ENCODE peak calls at places on chromosomes 11 and 22, in nine cellular contexts. M, B, P, G, U, Q, I, N and X are unnamed samples.

GRCh38 chr11:9855579-9856260 is 191.8 kb downstream of the SWAP70 start:
- DNase-seq in Q (no peak), G (peak), U (no peak), N (peak), M (no peak), I (no peak), B (no peak), P (no peak), X (no peak)

GRCh38 chr11:76579047-76579751 is 91.3 kb downstream of the LRRC32 start:
- DNase-seq in G (no peak), Q (peak), M (no peak), U (no peak), B (no peak), N (no peak), I (peak), P (no peak), X (no peak)

GRCh38 chr11:47061429-47062178 is 115.1 kb downstream of the ARFGAP2 start:
- DNase-seq in M (no peak), G (no peak), P (no peak), U (no peak), Q (peak), N (no peak), B (no peak), I (no peak), X (no peak)

GRCh38 chr11:102802341-102802740 is 4.4 kb upstream of the MMP1 start:
- DNase-seq in G (peak), I (no peak), Q (no peak), U (no peak), N (peak), B (no peak), M (no peak), P (peak), X (no peak)

GRCh38 chr11:96704847-96705246 is 315.0 kb downstream of the JRKL start:
- DNase-seq in U (no peak), Q (peak), N (no peak), B (no peak), P (no peak), M (no peak), I (no peak), G (peak), X (no peak)

GRCh38 chr11:88103337-88104206 is 71.7 kb downstream of the RAB38 start:
- DNase-seq in P (peak), N (peak), M (no peak), U (peak), B (no peak), I (no peak), G (peak), Q (peak), X (peak)

GRCh38 chr22:24486501-24486921 is 8.6 kb upstream of the UPB1 start:
- DNase-seq in M (peak), B (no peak), G (peak), I (no peak), N (peak), P (peak), Q (peak), U (peak), X (no peak)

GRCh38 chr11:129442171-129442570 is 66.5 kb downstream of the BARX2 start:
- DNase-seq in Q (no peak), G (no peak), N (no peak), P (no peak), M (no peak), B (no peak), U (no peak), I (no peak), X (no peak)

GRCh38 chr11:118415739-118416068 is 14.3 kb downstream of the ATP5MG start:
- DNase-seq in M (peak), B (no peak), U (peak), I (no peak), N (peak), G (peak), P (peak), Q (peak), X (no peak)

GRCh38 chr11:73969991-73970800 is 12.4 kb downstream of the UCP2 start:
- DNase-seq in B (peak), I (no peak), Q (no peak), N (no peak), G (no peak), U (no peak), M (no peak), P (no peak), X (no peak)

GRCh38 chr11:118098996-118099837 is 12.5 kb upstream of the SMIM35 start:
- DNase-seq in N (no peak), U (no peak), Q (no peak), I (no peak), M (no peak), G (no peak), P (no peak), B (peak), X (no peak)

GRCh38 chr11:36308577-36308976 is 12.5 kb downstream of the PRR5L start:
- DNase-seq in U (no peak), N (no peak), Q (no peak), M (no peak), I (no peak), G (peak), B (no peak), P (no peak), X (no peak)

GRCh38 chr11:79081441-79082124 is 359.2 kb downstream of the TENM4 start:
- DNase-seq in B (no peak), P (peak), I (no peak), Q (no peak), N (peak), G (no peak), U (no peak), M (no peak), X (no peak)

GRCh38 chr11:41431784-41432183 is 27.7 kb downstream of the LRRC4C start:
- DNase-seq in P (no peak), M (peak), I (no peak), U (no peak), N (no peak), B (no peak), Q (peak), G (no peak), X (peak)

GRCh38 chr22:46737105-46737975 is 712 bp downstream of the CERK start:
- DNase-seq in M (peak), U (peak), B (peak), N (peak), Q (peak), P (no peak), G (peak), I (peak), X (peak)

GRCh38 chr11:11400635-11401232 is 47.7 kb upstream of the CSNK2A3 start:
- DNase-seq in M (no peak), P (no peak), B (no peak), Q (peak), N (no peak), I (no peak), U (no peak), G (peak), X (no peak)

GRCh38 chr11:35523861-35524260 is 1.6 kb downstream of the PAMR1 start:
- DNase-seq in I (no peak), Q (no peak), N (no peak), B (no peak), P (no peak), U (no peak), G (no peak), M (no peak), X (no peak)

GRCh38 chr22:46604306-46604690 is 15.9 kb upstream of the GRAMD4 start:
- DNase-seq in M (no peak), N (no peak), I (no peak), B (no peak), U (no peak), P (peak), Q (peak), G (no peak), X (no peak)

GRCh38 chr11:134032501-134033091 is 36.3 kb upstream of the JAM3 start:
- DNase-seq in B (no peak), U (no peak), G (no peak), P (no peak), Q (peak), N (no peak), M (no peak), I (no peak), X (no peak)

GRCh38 chr11:6968816-6969215 is 42.6 kb downstream of the ZNF215 start:
- DNase-seq in P (no peak), M (no peak), I (no peak), N (peak), U (no peak), Q (no peak), G (peak), B (no peak), X (no peak)

GRCh38 chr11:69321877-69322350 is 28.0 kb downstream of the MYEOV start:
- DNase-seq in G (peak), P (peak), U (no peak), B (no peak), M (peak), Q (no peak), I (no peak), N (peak), X (no peak)

GRCh38 chr11:123304828-123305530 is 109.9 kb upstream of the CLMP start:
- DNase-seq in Q (peak), N (no peak), G (no peak), I (no peak), M (no peak), U (no peak), P (no peak), B (no peak), X (no peak)

GRCh38 chr11:32382339-32383049 is 52.8 kb downstream of the WT1 start:
- DNase-seq in P (no peak), I (no peak), Q (no peak), B (no peak), G (peak), U (no peak), M (no peak), N (no peak), X (no peak)

GRCh38 chr22:42627981-42628380 is 12.4 kb downstream of the ATP5MGL start:
- DNase-seq in G (no peak), I (no peak), P (no peak), N (no peak), B (no peak), Q (no peak), M (no peak), U (no peak), X (no peak)

GRCh38 chr22:37824674-37825641 is 1.8 kb downstream of the GALR3 start:
- DNase-seq in I (no peak), U (no peak), N (peak), M (no peak), P (no peak), G (no peak), Q (peak), B (no peak), X (no peak)

GRCh38 chr11:2258501-2259465 is 11.6 kb downstream of the ASCL2 start:
- DNase-seq in B (no peak), N (no peak), Q (no peak), G (no peak), I (no peak), P (no peak), M (no peak), U (no peak), X (no peak)

GRCh38 chr22:48394787-48395620 is 1432.7 kb downstream of the BRD1 start:
- DNase-seq in G (no peak), M (no peak), B (no peak), Q (no peak), I (no peak), P (no peak), N (no peak), U (no peak), X (no peak)

GRCh38 chr11:118138839-118139420 is 13.7 kb downstream of the SCN4B start:
- DNase-seq in Q (no peak), M (no peak), N (no peak), P (no peak), I (no peak), U (no peak), G (no peak), B (no peak), X (no peak)

GRCh38 chr11:107591446-107592236 is 694 bp downstream of the ELMOD1 start:
- DNase-seq in M (no peak), B (peak), N (peak), P (no peak), G (peak), Q (no peak), I (no peak), U (peak), X (peak)

GRCh38 chr22:27726726-27727449 is 74.7 kb downstream of the MN1 start:
- DNase-seq in Q (peak), U (peak), B (no peak), M (peak), N (peak), I (peak), G (peak), P (peak), X (no peak)

GRCh38 chr11:14751975-14752407 is 108.4 kb downstream of the PDE3B start:
- DNase-seq in B (no peak), G (no peak), N (no peak), P (no peak), M (no peak), U (no peak), Q (no peak), I (no peak), X (no peak)

GRCh38 chr11:120210651-120211521 is at the start of gene OAF:
- DNase-seq in Q (peak), N (peak), P (peak), B (peak), I (peak), M (peak), G (peak), U (peak), X (peak)
- TF ChIP-seq CTCF in Q (peak), N (no peak), P (peak), B (no peak), I (no peak), M (peak), G (peak), U (peak), X (peak)

GRCh38 chr11:43282607-43283440 is 29.0 kb upstream of the API5 start:
- DNase-seq in U (peak), M (peak), B (peak), I (peak), P (peak), G (peak), N (peak), Q (peak), X (peak)

DNA sequence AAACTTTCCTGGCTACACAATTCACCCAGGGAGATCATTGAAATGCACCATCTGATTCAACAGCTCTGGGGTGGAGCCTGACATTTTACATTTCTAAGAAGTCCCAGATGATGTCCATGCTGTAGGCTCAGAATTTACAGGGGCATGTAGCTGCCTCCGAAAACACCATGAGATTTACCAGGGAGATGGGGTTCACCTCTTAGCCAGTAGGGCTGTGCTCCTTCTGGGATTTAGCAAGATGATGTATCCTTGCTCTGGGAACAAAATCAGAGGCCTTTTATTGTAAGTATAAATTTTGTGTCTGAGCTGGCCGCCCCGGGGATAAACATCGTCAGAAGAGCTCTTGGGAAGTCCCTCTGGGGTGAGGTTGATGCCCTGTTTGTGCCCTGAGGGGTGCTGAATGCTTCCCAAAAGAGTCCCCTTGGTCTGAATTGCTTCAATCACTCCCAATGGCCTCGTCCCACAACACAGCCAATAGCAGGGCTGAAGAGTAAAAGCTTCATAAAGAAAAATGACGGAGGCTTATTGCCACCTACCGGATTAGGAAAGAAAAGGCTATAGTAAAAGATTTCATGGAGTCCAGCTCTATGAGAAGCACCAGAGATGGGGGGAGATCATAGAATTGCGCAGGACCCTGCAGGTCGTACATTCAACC is 33.4 kb upstream of the API5 start:
- DNase-seq in P (peak), N (peak), G (peak), U (peak), I (no peak), M (peak), B (no peak), Q (peak), X (no peak)
- TF ChIP-seq CTCF in P (peak), N (peak), G (peak), U (peak), I (no peak), M (peak), B (no peak), Q (peak), X (peak)

DNA sequence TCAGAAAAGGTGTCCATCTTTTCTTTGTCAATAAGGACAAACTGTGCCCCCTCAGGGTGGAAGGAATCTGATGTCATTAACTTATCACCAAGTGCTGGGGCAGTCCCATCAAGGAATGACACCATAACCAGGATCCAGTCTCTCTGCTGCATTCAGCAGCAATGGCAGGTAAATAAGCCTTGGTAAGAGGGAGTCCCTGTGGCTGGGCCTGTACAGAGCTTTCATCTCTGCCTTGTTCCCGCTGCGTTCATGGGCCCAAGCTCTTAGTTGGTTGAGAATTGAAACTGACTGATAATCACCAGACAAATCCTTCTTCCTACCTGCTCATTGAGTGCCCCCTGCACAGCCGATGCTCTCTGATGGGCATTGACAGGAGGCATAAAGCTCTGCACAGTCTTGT is 22.7 kb downstream of the EIF3F start:
- DNase-seq in P (no peak), B (no peak), G (no peak), M (no peak), Q (no peak), U (no peak), I (no peak), N (no peak), X (no peak)
- TF ChIP-seq CTCF in P (no peak), B (no peak), G (no peak), M (no peak), Q (no peak), U (no peak), I (no peak), N (no peak), X (no peak)

GRCh38 chr11:72010529-72011233 is 12.0 kb downstream of the IL18BP start:
- DNase-seq in M (no peak), B (no peak), P (no peak), Q (no peak), U (no peak), N (no peak), G (no peak), I (no peak), X (no peak)

GRCh38 chr11:72012091-72012630 is 13.5 kb downstream of the IL18BP start:
- DNase-seq in U (no peak), M (no peak), N (no peak), P (no peak), G (no peak), Q (no peak), I (no peak), B (no peak), X (no peak)

GRCh38 chr11:72014761-72015320 is 16.1 kb downstream of the IL18BP start:
- DNase-seq in B (no peak), G (no peak), P (no peak), N (no peak), Q (no peak), M (no peak), I (no peak), U (no peak), X (no peak)

GRCh38 chr11:72013765-72014711 is 15.3 kb downstream of the IL18BP start:
- DNase-seq in P (no peak), Q (no peak), U (no peak), G (no peak), B (peak), M (no peak), N (no peak), I (no peak), X (no peak)

DNA sequence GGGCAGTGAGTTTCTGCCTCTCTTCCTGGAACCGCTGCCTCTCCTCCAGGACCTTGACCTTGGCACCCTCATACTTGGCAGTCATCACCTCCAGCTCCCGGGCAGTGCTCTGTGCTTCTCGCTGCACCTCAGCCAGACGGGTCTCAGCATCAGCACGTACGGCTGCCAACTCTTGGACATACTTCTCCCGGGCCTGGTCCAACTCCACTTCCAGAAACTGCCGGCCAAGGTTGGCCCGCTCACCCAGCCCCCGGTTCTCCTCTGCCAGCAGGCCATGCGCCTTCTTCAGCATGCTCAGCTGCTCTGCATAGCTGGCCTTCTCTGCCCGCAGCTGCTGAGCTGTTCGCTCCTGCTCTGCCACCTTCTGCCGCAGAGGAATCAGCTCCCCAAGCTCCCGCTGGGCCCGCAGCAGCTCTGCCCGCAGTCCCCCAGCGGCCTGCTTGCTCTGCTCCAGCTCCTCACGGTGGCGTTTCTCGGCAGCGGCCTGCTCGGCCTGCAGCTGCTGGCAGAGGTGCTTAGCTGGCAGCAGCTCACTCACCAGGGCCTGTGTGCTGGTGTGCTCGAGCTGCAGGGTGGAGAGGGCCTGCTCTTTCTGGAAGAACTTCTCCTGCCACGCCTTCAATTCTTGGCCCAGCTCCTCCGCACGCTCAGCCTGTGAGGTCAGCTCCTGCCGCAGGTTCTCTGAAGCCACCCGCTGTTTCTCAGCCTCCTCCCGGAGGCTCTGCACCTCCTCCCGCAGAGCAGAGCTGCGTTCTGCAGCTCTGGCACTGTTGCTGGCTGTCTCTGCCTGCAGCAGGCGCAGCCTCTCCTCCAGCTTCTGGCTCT is 14.4 kb downstream of the IL18BP start:
- DNase-seq in N (peak), I (peak), M (peak), B (peak), Q (no peak), G (peak), U (no peak), P (peak), X (no peak)
- TF ChIP-seq CTCF in N (no peak), I (no peak), M (no peak), B (no peak), Q (no peak), G (no peak), U (no peak), P (no peak), X (no peak)

DNA sequence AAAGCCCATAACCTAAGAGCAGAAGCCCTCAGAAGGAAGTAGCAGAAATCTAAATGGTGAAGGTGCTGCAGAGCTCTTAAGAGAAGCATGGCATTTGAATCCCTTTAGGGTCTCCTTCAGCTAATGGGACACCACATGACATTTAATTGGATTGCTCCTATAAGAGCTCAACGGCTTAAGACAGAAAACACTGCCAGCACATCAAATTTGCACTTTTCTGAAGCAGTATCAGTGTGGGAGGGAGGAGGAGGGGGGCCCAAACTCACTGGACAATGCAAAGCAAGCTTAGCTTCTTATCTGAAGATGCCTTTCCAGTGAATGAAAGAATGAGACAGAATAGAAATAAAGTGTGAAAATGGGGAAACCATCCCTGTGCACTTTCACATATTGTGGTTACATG is 287.8 kb upstream of the MTNR1B start:
- DNase-seq in G (no peak), Q (no peak), I (no peak), P (no peak), U (no peak), B (no peak), N (no peak), M (no peak), X (no peak)
- TF ChIP-seq CTCF in G (no peak), Q (no peak), I (no peak), P (no peak), U (no peak), B (no peak), N (no peak), M (no peak), X (no peak)

DNA sequence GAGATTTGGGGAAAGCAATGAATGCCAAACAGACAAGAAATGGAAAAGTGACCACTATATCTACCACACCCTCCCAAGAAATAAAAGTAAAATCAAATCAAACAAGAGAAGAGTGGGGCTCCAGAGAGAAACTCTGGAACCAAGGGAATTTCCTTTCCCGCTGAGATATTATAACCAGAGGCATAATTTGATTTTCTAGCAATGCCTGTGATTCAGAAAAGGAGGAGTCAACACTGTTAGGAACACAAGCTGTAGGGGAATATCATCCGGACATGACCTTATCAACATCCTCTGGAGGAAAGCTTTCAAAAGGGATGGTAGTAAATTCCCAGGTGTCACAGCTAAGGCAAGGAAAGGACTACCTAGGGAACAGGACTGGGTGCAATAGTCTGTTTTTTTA is 29.6 kb upstream of the LRRC55 start:
- DNase-seq in I (no peak), N (no peak), B (no peak), M (no peak), P (no peak), U (no peak), Q (no peak), G (no peak), X (no peak)
- TF ChIP-seq CTCF in I (no peak), N (no peak), B (no peak), M (no peak), P (no peak), U (no peak), Q (no peak), G (no peak), X (no peak)